ENCODE peak calls at places on chromosomes 11 and 22, in eight cellular contexts. R is heart right ventricle; X is CD8-positive, alpha-beta T cell; Z is CD4-positive, alpha-beta memory T cell; Y is tibial nerve; A is DND-41; Q is left ventricle myocardium inferior; E is stomach. J is an unnamed sample.

GRCh38 chr11:82864268-82864667 is 36.0 kb downstream of the PRCP start:
- DNase-seq in R (peak; percentile 17), X (no peak), Z (peak; percentile 7), Y (peak; percentile 53), A (no peak), Q (peak; percentile 20), E (peak; percentile 42), J (no peak)

GRCh38 chr11:28123151-28123571 is 15.0 kb downstream of the METTL15 start:
- DNase-seq in R (no peak), X (no peak), Z (no peak), Y (no peak), A (no peak), Q (no peak), E (no peak), J (no peak)

GRCh38 chr11:133840479-133840941 is 4.8 kb downstream of the SPATA19 start:
- DNase-seq in R (no peak), X (no peak), Z (no peak), Y (no peak), A (no peak), Q (no peak), E (no peak), J (no peak)

GRCh38 chr11:1221848-1222311 is 986 bp upstream of the MUC5B start:
- DNase-seq in R (no peak), X (no peak), Z (no peak), Y (no peak), A (no peak), Q (no peak), E (no peak), J (no peak)

GRCh38 chr11:65927904-65928397 is 8.7 kb downstream of the DRAP1 start:
- DNase-seq in R (peak; percentile 33), X (peak; percentile 63), Z (peak; percentile 79), Y (no peak), A (peak; percentile 94), Q (no peak), E (peak; percentile 55), J (peak; percentile 72)

GRCh38 chr11:122922893-122923292 is 40.3 kb downstream of the JHY start:
- DNase-seq in R (no peak), X (no peak), Z (no peak), Y (no peak), A (no peak), Q (no peak), E (no peak), J (no peak)

GRCh38 chr22:30422481-30423295 is 2.9 kb upstream of the MTFP1 start:
- DNase-seq in R (peak; percentile 28), X (no peak), Z (no peak), Y (peak; percentile 60), A (peak; percentile 33), Q (peak; percentile 28), E (peak; percentile 82), J (peak; percentile 34)

GRCh38 chr11:75447415-75447814 is 14.4 kb upstream of the KLHL35 start:
- DNase-seq in R (no peak), X (no peak), Z (no peak), Y (no peak), A (no peak), Q (no peak), E (no peak), J (no peak)

GRCh38 chr22:36221799-36222751 is 17.3 kb downstream of the APOL2 start:
- DNase-seq in R (peak; percentile 51), X (peak; percentile 42), Z (peak; percentile 26), Y (no peak), A (peak; percentile 73), Q (no peak), E (peak; percentile 68), J (peak; percentile 7)

GRCh38 chr11:9755561-9755960 is 91.7 kb downstream of the SWAP70 start:
- DNase-seq in R (no peak), X (no peak), Z (no peak), Y (no peak), A (no peak), Q (no peak), E (no peak), J (no peak)

GRCh38 chr11:18329196-18329870 is 7.0 kb downstream of the GTF2H1 start:
- DNase-seq in R (no peak), X (no peak), Z (no peak), Y (no peak), A (no peak), Q (no peak), E (no peak), J (no peak)

GRCh38 chr11:109527496-109527895 is 105.5 kb downstream of the C11orf87 start:
- DNase-seq in R (no peak), X (no peak), Z (no peak), Y (no peak), A (no peak), Q (no peak), E (no peak), J (no peak)

GRCh38 chr11:74459584-74459983 is 7.8 kb downstream of the KCNE3 start:
- DNase-seq in R (no peak), X (no peak), Z (no peak), Y (no peak), A (no peak), Q (no peak), E (no peak), J (no peak)

GRCh38 chr22:47127441-47127871 is 365.0 kb downstream of the TBC1D22A start:
- DNase-seq in R (no peak), X (no peak), Z (no peak), Y (no peak), A (no peak), Q (no peak), E (no peak), J (no peak)

GRCh38 chr22:37659066-37659896 is 758 bp downstream of the PDXP start:
- DNase-seq in R (no peak), X (no peak), Z (no peak), Y (no peak), A (peak; percentile 60), Q (no peak), E (no peak), J (no peak)
- H3K4me1 ChIP-seq in R (peaks cover 59% of the 10 kb centered on the region), X (peaks cover 33% of the 10 kb centered on the region), Z (peaks cover 33% of the 10 kb centered on the region), Y (peaks cover 32% of the 10 kb centered on the region), A (peaks cover 45% of the 10 kb centered on the region), Q (peaks cover 45% of the 10 kb centered on the region), E (peaks cover 54% of the 10 kb centered on the region), J (peaks cover 21% of the 10 kb centered on the region)

GRCh38 chr11:32897103-32897502 is 4.5 kb downstream of the QSER1 start:
- DNase-seq in R (no peak), X (no peak), Z (no peak), Y (no peak), A (no peak), Q (no peak), E (no peak), J (no peak)
- H3K36me3 ChIP-seq in R (peaks cover 11% of the 10 kb centered on the region), X (no peaks in the 10 kb centered on the region), Z (no peaks in the 10 kb centered on the region), Y (no peaks in the 10 kb centered on the region), A (peaks cover 30% of the 10 kb centered on the region), Q (no peaks in the 10 kb centered on the region), E (no peaks in the 10 kb centered on the region), J (no peaks in the 10 kb centered on the region)

GRCh38 chr11:12007769-12008737 is at the start of gene DKK3:
- DNase-seq in R (peak; percentile 38), X (no peak), Z (peak; percentile 1), Y (no peak), A (no peak), Q (no peak), E (no peak), J (no peak)
- H3K4me3 ChIP-seq in R (peak within 1 kb of the TSS; percentile 74), X (peak within 1 kb of the TSS; percentile 43), Z (peak within 1 kb of the TSS; percentile 18), Y (peak within 1 kb of the TSS; percentile 65), A (no peak within 1 kb of the TSS), Q (peak within 1 kb of the TSS; percentile 82), E (peak within 1 kb of the TSS; percentile 59), J (peak within 1 kb of the TSS; percentile 44)

DNA sequence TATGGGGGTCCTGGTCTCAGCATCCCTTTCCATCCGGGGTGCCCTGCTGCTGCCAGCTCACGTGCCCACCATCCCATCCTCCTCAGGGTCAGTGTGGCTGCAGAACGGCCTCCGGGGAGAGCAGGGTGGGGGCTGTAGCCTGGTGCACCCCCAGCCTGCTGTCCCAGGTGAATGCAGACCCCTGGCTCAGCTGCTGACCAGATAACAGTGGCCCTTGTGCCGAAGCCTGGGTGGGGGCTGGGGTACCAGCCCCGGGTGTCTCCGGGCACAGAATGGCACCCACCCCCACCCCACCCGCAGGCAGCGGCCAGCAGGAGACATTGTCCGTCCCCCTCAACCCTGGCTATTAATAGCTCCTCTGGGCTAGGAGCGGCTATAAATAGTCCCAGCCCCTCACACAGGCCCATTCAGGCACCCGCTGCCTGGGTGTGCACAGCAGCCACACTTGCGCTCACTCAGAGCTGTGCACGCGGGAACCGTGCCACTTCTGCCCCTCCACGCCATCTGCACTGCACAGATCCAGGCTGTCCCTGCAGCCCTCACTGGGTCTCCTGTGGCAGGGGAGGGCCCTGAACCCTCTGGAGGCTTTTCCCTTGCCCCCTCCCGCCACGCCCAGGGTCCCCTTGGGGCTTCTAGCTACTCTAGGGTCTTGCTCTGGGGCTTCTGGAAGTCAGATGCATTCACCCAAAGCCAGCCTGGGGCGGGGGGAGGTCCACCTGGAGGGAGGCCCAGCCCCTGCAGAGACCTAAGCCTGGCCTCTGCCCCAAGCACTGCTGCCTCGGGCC is 18.7 kb downstream of the CRELD2 start:
- DNase-seq in R (peak; percentile 70), X (no peak), Z (no peak), Y (no peak), A (no peak), Q (peak; percentile 60), E (peak; percentile 57), J (no peak)
- H3K4me1 ChIP-seq in R (peaks cover 57% of the 10 kb centered on the region), X (peaks cover 21% of the 10 kb centered on the region), Z (peaks cover 40% of the 10 kb centered on the region), Y (peaks cover 48% of the 10 kb centered on the region), A (peaks cover 16% of the 10 kb centered on the region), Q (peaks cover 65% of the 10 kb centered on the region), E (peaks cover 62% of the 10 kb centered on the region), J (peaks cover 22% of the 10 kb centered on the region)

GRCh38 chr11:59292611-59293010 is 66.1 kb upstream of the OR5AN1 start:
- DNase-seq in R (no peak), X (no peak), Z (no peak), Y (no peak), A (no peak), Q (no peak), E (no peak), J (no peak)

GRCh38 chr11:59285716-59286260 is 72.9 kb upstream of the OR5AN1 start:
- DNase-seq in R (no peak), X (no peak), Z (no peak), Y (no peak), A (no peak), Q (no peak), E (no peak), J (no peak)

GRCh38 chr11:59289782-59290181 is 68.9 kb upstream of the OR5AN1 start:
- DNase-seq in R (no peak), X (no peak), Z (no peak), Y (no peak), A (no peak), Q (no peak), E (no peak), J (no peak)

GRCh38 chr11:59291228-59291627 is 67.5 kb upstream of the OR5AN1 start:
- DNase-seq in R (no peak), X (no peak), Z (no peak), Y (no peak), A (no peak), Q (no peak), E (peak; percentile 40), J (no peak)

DNA sequence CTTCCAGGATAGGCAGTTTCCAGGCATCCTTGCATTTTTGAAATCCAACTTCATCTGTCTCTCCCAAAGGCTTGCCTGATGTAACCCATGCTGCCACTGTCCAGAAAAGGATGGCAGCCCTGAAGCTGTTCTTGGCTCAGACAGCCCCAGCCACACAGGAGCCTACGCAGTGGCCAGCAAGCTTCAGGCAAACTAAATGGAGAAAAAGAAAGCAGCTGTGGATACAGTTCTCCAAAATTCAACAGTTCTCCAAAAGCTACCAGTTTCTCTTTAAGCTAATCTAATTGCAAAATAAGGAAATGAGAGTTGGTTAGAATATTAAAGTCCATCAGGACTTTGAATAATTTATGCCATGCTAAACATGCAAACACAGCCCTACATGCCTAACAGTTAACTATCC is 69.3 kb upstream of the OR5AN1 start:
- DNase-seq in R (no peak), X (no peak), Z (no peak), Y (no peak), A (no peak), Q (no peak), E (no peak), J (no peak)
- H3K36me3 ChIP-seq in R (no peaks in the 10 kb centered on the region), X (no peaks in the 10 kb centered on the region), Z (no peaks in the 10 kb centered on the region), Y (no peaks in the 10 kb centered on the region), A (no peaks in the 10 kb centered on the region), Q (no peaks in the 10 kb centered on the region), E (no peaks in the 10 kb centered on the region), J (no peaks in the 10 kb centered on the region)